ENCODE peak calls at places on chromosomes 1 and 21, in nine cellular contexts. P is progenitor cell of endocrine pancreas; H is left kidney; F is fibroblast of the conjunctiva; O is NCI-H524 treated with DMSO at 0.1 percent for 48 hours; V is T-helper 1 cell; Z is stimulated activated CD4-positive, alpha-beta T cell treated with anti-CD3 and anti-CD28 coated beads, TNF-alpha, amount 100 ng/mL, for 4 hours; S is anterior cingulate cortex; W is substantia nigra. B is an unnamed sample.

GRCh38 chr21:15221799-15222386 is 157.1 kb upstream of the NRIP1 start:
- DNase-seq in S (no peak), H (peak; percentile 61), V (no peak), P (no peak), Z (no peak), W (no peak), F (peak; percentile 36), O (peak; percentile 45), B (peak; percentile 96)

GRCh38 chr21:44951186-44951915 is 11.5 kb downstream of the SLX9 start:
- DNase-seq in S (no peak), W (no peak), P (no peak), H (no peak), O (no peak), Z (no peak), V (no peak), F (no peak), B (no peak)

GRCh38 chr1:184635347-184636155 is 119.1 kb downstream of the EDEM3 start:
- DNase-seq in S (no peak), O (no peak), W (no peak), F (no peak), H (no peak), V (no peak), Z (no peak), P (no peak), B (no peak)

GRCh38 chr1:205466612-205467236 is 10.9 kb upstream of the BLACAT1 start:
- DNase-seq in H (peak; percentile 68), Z (no peak), W (no peak), F (no peak), S (no peak), V (no peak), O (no peak), P (no peak), B (no peak)

GRCh38 chr1:52239708-52240001 is 97.8 kb downstream of the ZFYVE9 start:
- DNase-seq in O (no peak), P (no peak), V (no peak), H (no peak), S (no peak), Z (no peak), W (no peak), F (no peak), B (no peak)

GRCh38 chr1:81617308-81618027 is 183.3 kb upstream of the ADGRL2 start:
- DNase-seq in V (no peak), O (no peak), W (no peak), Z (no peak), F (no peak), S (no peak), H (peak; percentile 20), P (no peak), B (no peak)

GRCh38 chr1:243267346-243268283 is 11.8 kb downstream of the SDCCAG8 start:
- DNase-seq in O (no peak), P (no peak), S (no peak), V (no peak), F (no peak), Z (no peak), W (no peak), H (no peak), B (no peak)

GRCh38 chr1:10121688-10122087 is 88.7 kb upstream of the KIF1B start:
- DNase-seq in P (no peak), W (no peak), V (no peak), Z (no peak), O (no peak), H (no peak), S (no peak), F (no peak), B (no peak)

GRCh38 chr1:228744918-228745317 is 9.6 kb downstream of the RHOU start:
- DNase-seq in O (no peak), P (no peak), V (no peak), F (no peak), Z (no peak), W (no peak), S (no peak), H (no peak), B (no peak)

GRCh38 chr1:181714428-181714827 is 231.1 kb downstream of the CACNA1E start:
- DNase-seq in F (no peak), Z (no peak), S (no peak), V (no peak), P (no peak), H (no peak), O (no peak), W (no peak), B (no peak)

B was measured in RCC 7860.